ENCODE peak calls at places on chromosome 22, in eight cellular contexts. One of them, this sample, is unnamed.

GRCh38 chr22:41914611-41915034 is 251 bp downstream of the SHISA8 start:
- DNase-seq in iPS DF 19.7: no peak
- DNase-seq in activated naive CD4-positive, alpha-beta T cell treated with anti-CD3 and anti-CD28 coated beads, Interleukin-2, amount 10 ng/mL, durations not matched to agents 7 days and 5 days: no peak
- DNase-seq in amniotic stem cell: no peak
- DNase-seq in activated CD4-positive, alpha-beta T cell treated with anti-CD3 and anti-CD28 coated beads, Interleukin-2, amount 50 U/mL, for 48 hours: no peak
- DNase-seq in GM23248: no peak
- DNase-seq in T-helper 17 cell: no peak
- DNase-seq in heart right ventricle: no peak
- DNase-seq in this sample: peak

GRCh38 chr22:17257091-17257490 is 37.9 kb upstream of the ADA2 start:
- DNase-seq in T-helper 17 cell: no peak
- DNase-seq in activated CD4-positive, alpha-beta T cell treated with anti-CD3 and anti-CD28 coated beads, Interleukin-2, amount 50 U/mL, for 48 hours: no peak
- DNase-seq in heart right ventricle: no peak
- DNase-seq in activated naive CD4-positive, alpha-beta T cell treated with anti-CD3 and anti-CD28 coated beads, Interleukin-2, amount 10 ng/mL, durations not matched to agents 7 days and 5 days: no peak
- DNase-seq in GM23248: no peak
- DNase-seq in amniotic stem cell: no peak
- DNase-seq in iPS DF 19.7: no peak
- DNase-seq in this sample: peak

GRCh38 chr22:27462190-27462589 is 339.4 kb downstream of the MN1 start:
- DNase-seq in iPS DF 19.7: no peak
- DNase-seq in activated naive CD4-positive, alpha-beta T cell treated with anti-CD3 and anti-CD28 coated beads, Interleukin-2, amount 10 ng/mL, durations not matched to agents 7 days and 5 days: no peak
- DNase-seq in heart right ventricle: no peak
- DNase-seq in amniotic stem cell: no peak
- DNase-seq in activated CD4-positive, alpha-beta T cell treated with anti-CD3 and anti-CD28 coated beads, Interleukin-2, amount 50 U/mL, for 48 hours: no peak
- DNase-seq in T-helper 17 cell: no peak
- DNase-seq in GM23248: peak
- DNase-seq in this sample: no peak

GRCh38 chr22:43620197-43620596 is 191.9 kb downstream of the EFCAB6 start:
- DNase-seq in amniotic stem cell: no peak
- DNase-seq in activated naive CD4-positive, alpha-beta T cell treated with anti-CD3 and anti-CD28 coated beads, Interleukin-2, amount 10 ng/mL, durations not matched to agents 7 days and 5 days: no peak
- DNase-seq in activated CD4-positive, alpha-beta T cell treated with anti-CD3 and anti-CD28 coated beads, Interleukin-2, amount 50 U/mL, for 48 hours: no peak
- DNase-seq in iPS DF 19.7: no peak
- DNase-seq in GM23248: no peak
- DNase-seq in heart right ventricle: no peak
- DNase-seq in T-helper 17 cell: no peak
- DNase-seq in this sample: no peak

GRCh38 chr22:49551446-49551845 is 276.2 kb downstream of the BRD1 start:
- DNase-seq in T-helper 17 cell: no peak
- DNase-seq in iPS DF 19.7: no peak
- DNase-seq in activated CD4-positive, alpha-beta T cell treated with anti-CD3 and anti-CD28 coated beads, Interleukin-2, amount 50 U/mL, for 48 hours: no peak
- DNase-seq in amniotic stem cell: no peak
- DNase-seq in GM23248: no peak
- DNase-seq in heart right ventricle: no peak
- DNase-seq in activated naive CD4-positive, alpha-beta T cell treated with anti-CD3 and anti-CD28 coated beads, Interleukin-2, amount 10 ng/mL, durations not matched to agents 7 days and 5 days: peak
- DNase-seq in this sample: peak

GRCh38 chr22:42410708-42411107 is 21.5 kb downstream of the NFAM1 start:
- DNase-seq in T-helper 17 cell: no peak
- DNase-seq in GM23248: no peak
- DNase-seq in heart right ventricle: no peak
- DNase-seq in amniotic stem cell: no peak
- DNase-seq in activated CD4-positive, alpha-beta T cell treated with anti-CD3 and anti-CD28 coated beads, Interleukin-2, amount 50 U/mL, for 48 hours: no peak
- DNase-seq in iPS DF 19.7: no peak
- DNase-seq in activated naive CD4-positive, alpha-beta T cell treated with anti-CD3 and anti-CD28 coated beads, Interleukin-2, amount 10 ng/mL, durations not matched to agents 7 days and 5 days: no peak
- DNase-seq in this sample: no peak

GRCh38 chr22:28051091-28051786 is 132.2 kb upstream of the PITPNB start:
- DNase-seq in heart right ventricle: no peak
- DNase-seq in activated CD4-positive, alpha-beta T cell treated with anti-CD3 and anti-CD28 coated beads, Interleukin-2, amount 50 U/mL, for 48 hours: no peak
- DNase-seq in activated naive CD4-positive, alpha-beta T cell treated with anti-CD3 and anti-CD28 coated beads, Interleukin-2, amount 10 ng/mL, durations not matched to agents 7 days and 5 days: no peak
- DNase-seq in GM23248: no peak
- DNase-seq in amniotic stem cell: no peak
- DNase-seq in T-helper 17 cell: no peak
- DNase-seq in iPS DF 19.7: no peak
- DNase-seq in this sample: no peak

GRCh38 chr22:39314251-39314971 is 5.0 kb downstream of the RPL3 start:
- DNase-seq in GM23248: peak
- DNase-seq in activated naive CD4-positive, alpha-beta T cell treated with anti-CD3 and anti-CD28 coated beads, Interleukin-2, amount 10 ng/mL, durations not matched to agents 7 days and 5 days: no peak
- DNase-seq in heart right ventricle: no peak
- DNase-seq in iPS DF 19.7: no peak
- DNase-seq in T-helper 17 cell: no peak
- DNase-seq in activated CD4-positive, alpha-beta T cell treated with anti-CD3 and anti-CD28 coated beads, Interleukin-2, amount 50 U/mL, for 48 hours: no peak
- DNase-seq in amniotic stem cell: no peak
- DNase-seq in this sample: peak

GRCh38 chr22:36465232-36466021 is 16.0 kb downstream of the TXN2 start:
- DNase-seq in activated CD4-positive, alpha-beta T cell treated with anti-CD3 and anti-CD28 coated beads, Interleukin-2, amount 50 U/mL, for 48 hours: no peak
- DNase-seq in GM23248: peak
- DNase-seq in heart right ventricle: peak
- DNase-seq in activated naive CD4-positive, alpha-beta T cell treated with anti-CD3 and anti-CD28 coated beads, Interleukin-2, amount 10 ng/mL, durations not matched to agents 7 days and 5 days: no peak
- DNase-seq in T-helper 17 cell: no peak
- DNase-seq in amniotic stem cell: peak
- DNase-seq in iPS DF 19.7: no peak
- DNase-seq in this sample: peak

GRCh38 chr22:36435516-36436415 is 45.7 kb downstream of the TXN2 start:
- DNase-seq in T-helper 17 cell: peak
- DNase-seq in GM23248: no peak
- DNase-seq in activated CD4-positive, alpha-beta T cell treated with anti-CD3 and anti-CD28 coated beads, Interleukin-2, amount 50 U/mL, for 48 hours: peak
- DNase-seq in amniotic stem cell: no peak
- DNase-seq in iPS DF 19.7: no peak
- DNase-seq in activated naive CD4-positive, alpha-beta T cell treated with anti-CD3 and anti-CD28 coated beads, Interleukin-2, amount 10 ng/mL, durations not matched to agents 7 days and 5 days: peak
- DNase-seq in heart right ventricle: no peak
- DNase-seq in this sample: peak

GRCh38 chr22:20312396-20313191 is 7.3 kb downstream of the DGCR6L start:
- DNase-seq in GM23248: no peak
- DNase-seq in activated naive CD4-positive, alpha-beta T cell treated with anti-CD3 and anti-CD28 coated beads, Interleukin-2, amount 10 ng/mL, durations not matched to agents 7 days and 5 days: peak
- DNase-seq in heart right ventricle: peak
- DNase-seq in amniotic stem cell: no peak
- DNase-seq in activated CD4-positive, alpha-beta T cell treated with anti-CD3 and anti-CD28 coated beads, Interleukin-2, amount 50 U/mL, for 48 hours: no peak
- DNase-seq in iPS DF 19.7: no peak
- DNase-seq in T-helper 17 cell: no peak
- DNase-seq in this sample: peak

GRCh38 chr22:18063311-18063710 is 14.5 kb upstream of the PEX26 start:
- DNase-seq in GM23248: no peak
- DNase-seq in heart right ventricle: no peak
- DNase-seq in amniotic stem cell: no peak
- DNase-seq in iPS DF 19.7: no peak
- DNase-seq in activated naive CD4-positive, alpha-beta T cell treated with anti-CD3 and anti-CD28 coated beads, Interleukin-2, amount 10 ng/mL, durations not matched to agents 7 days and 5 days: no peak
- DNase-seq in T-helper 17 cell: no peak
- DNase-seq in activated CD4-positive, alpha-beta T cell treated with anti-CD3 and anti-CD28 coated beads, Interleukin-2, amount 50 U/mL, for 48 hours: no peak
- DNase-seq in this sample: no peak

GRCh38 chr22:30420401-30421178 is 5.0 kb upstream of the MTFP1 start:
- DNase-seq in heart right ventricle: no peak
- DNase-seq in GM23248: peak
- DNase-seq in activated CD4-positive, alpha-beta T cell treated with anti-CD3 and anti-CD28 coated beads, Interleukin-2, amount 50 U/mL, for 48 hours: no peak
- DNase-seq in activated naive CD4-positive, alpha-beta T cell treated with anti-CD3 and anti-CD28 coated beads, Interleukin-2, amount 10 ng/mL, durations not matched to agents 7 days and 5 days: no peak
- DNase-seq in T-helper 17 cell: no peak
- DNase-seq in amniotic stem cell: peak
- DNase-seq in iPS DF 19.7: no peak
- DNase-seq in this sample: peak

GRCh38 chr22:39318507-39319283 is 728 bp downstream of the RPL3 start:
- DNase-seq in amniotic stem cell: no peak
- DNase-seq in activated CD4-positive, alpha-beta T cell treated with anti-CD3 and anti-CD28 coated beads, Interleukin-2, amount 50 U/mL, for 48 hours: no peak
- DNase-seq in heart right ventricle: no peak
- DNase-seq in T-helper 17 cell: no peak
- DNase-seq in activated naive CD4-positive, alpha-beta T cell treated with anti-CD3 and anti-CD28 coated beads, Interleukin-2, amount 10 ng/mL, durations not matched to agents 7 days and 5 days: peak
- DNase-seq in GM23248: peak
- DNase-seq in iPS DF 19.7: no peak
- DNase-seq in this sample: no peak

This sample was measured in osteoblast.